ENCODE peak calls at places on chromosomes 13 and 19, in six cellular contexts. One of them, this sample, is unnamed.

GRCh38 chr13:104823709-104824108 is 1711.8 kb downstream of the EFNB2 start:
- DNase-seq in heart right ventricle: no peak
- DNase-seq in naive thymus-derived CD8-positive, alpha-beta T cell: no peak
- DNase-seq in NCI-H2171: no peak
- DNase-seq in epithelial cell of prostate: no peak
- DNase-seq in T1000: no peak
- DNase-seq in this sample: no peak

GRCh38 chr13:25170554-25171107 is 1.5 kb downstream of the AMER2 start:
- DNase-seq in NCI-H2171: no peak
- DNase-seq in naive thymus-derived CD8-positive, alpha-beta T cell: no peak
- DNase-seq in epithelial cell of prostate: no peak
- DNase-seq in heart right ventricle: no peak
- DNase-seq in T1000: no peak
- DNase-seq in this sample: peak

GRCh38 chr13:29484236-29484635 is 111.3 kb downstream of the SLC7A1 start:
- DNase-seq in T1000: no peak
- DNase-seq in NCI-H2171: no peak
- DNase-seq in naive thymus-derived CD8-positive, alpha-beta T cell: no peak
- DNase-seq in epithelial cell of prostate: no peak
- DNase-seq in heart right ventricle: no peak
- DNase-seq in this sample: no peak

GRCh38 chr19:44587863-44588752 is 25.3 kb upstream of the IGSF23 start:
- DNase-seq in epithelial cell of prostate: peak
- DNase-seq in naive thymus-derived CD8-positive, alpha-beta T cell: no peak
- DNase-seq in heart right ventricle: no peak
- DNase-seq in NCI-H2171: no peak
- DNase-seq in T1000: peak
- DNase-seq in this sample: no peak

GRCh38 chr19:31254611-31255010 is 94.6 kb downstream of the TSHZ3 start:
- DNase-seq in heart right ventricle: no peak
- DNase-seq in T1000: no peak
- DNase-seq in epithelial cell of prostate: no peak
- DNase-seq in naive thymus-derived CD8-positive, alpha-beta T cell: no peak
- DNase-seq in NCI-H2171: no peak
- DNase-seq in this sample: no peak

GRCh38 chr13:61202042-61202441 is 213.6 kb downstream of the PCDH20 start:
- DNase-seq in epithelial cell of prostate: no peak
- DNase-seq in T1000: no peak
- DNase-seq in naive thymus-derived CD8-positive, alpha-beta T cell: no peak
- DNase-seq in heart right ventricle: no peak
- DNase-seq in NCI-H2171: no peak
- DNase-seq in this sample: no peak

GRCh38 chr13:20175907-20176652 is 15.2 kb upstream of the GJA3 start:
- DNase-seq in naive thymus-derived CD8-positive, alpha-beta T cell: no peak
- DNase-seq in heart right ventricle: no peak
- DNase-seq in T1000: no peak
- DNase-seq in epithelial cell of prostate: no peak
- DNase-seq in NCI-H2171: no peak
- DNase-seq in this sample: no peak

GRCh38 chr19:6533000-6533328 is 2.1 kb downstream of the TNFSF9 start:
- DNase-seq in naive thymus-derived CD8-positive, alpha-beta T cell: no peak
- DNase-seq in NCI-H2171: no peak
- DNase-seq in heart right ventricle: no peak
- DNase-seq in T1000: no peak
- DNase-seq in epithelial cell of prostate: no peak
- DNase-seq in this sample: no peak

GRCh38 chr19:56301886-56302620 is 12.6 kb downstream of the ZSCAN5A start:
- DNase-seq in NCI-H2171: no peak
- DNase-seq in naive thymus-derived CD8-positive, alpha-beta T cell: no peak
- DNase-seq in T1000: no peak
- DNase-seq in heart right ventricle: no peak
- DNase-seq in epithelial cell of prostate: no peak
- DNase-seq in this sample: no peak

GRCh38 chr13:87907202-87907601 is 236.0 kb downstream of the SLITRK5 start:
- DNase-seq in heart right ventricle: no peak
- DNase-seq in epithelial cell of prostate: no peak
- DNase-seq in T1000: no peak
- DNase-seq in NCI-H2171: no peak
- DNase-seq in naive thymus-derived CD8-positive, alpha-beta T cell: no peak
- DNase-seq in this sample: no peak

GRCh38 chr19:33055718-33056117 is 9.0 kb downstream of the RHPN2 start:
- DNase-seq in epithelial cell of prostate: no peak
- DNase-seq in heart right ventricle: no peak
- DNase-seq in naive thymus-derived CD8-positive, alpha-beta T cell: no peak
- DNase-seq in NCI-H2171: no peak
- DNase-seq in T1000: no peak
- DNase-seq in this sample: no peak

GRCh38 chr13:27556109-27556508 is 64.2 kb downstream of the LNX2 start:
- DNase-seq in naive thymus-derived CD8-positive, alpha-beta T cell: no peak
- DNase-seq in heart right ventricle: peak
- DNase-seq in NCI-H2171: no peak
- DNase-seq in epithelial cell of prostate: no peak
- DNase-seq in T1000: no peak
- DNase-seq in this sample: no peak

GRCh38 chr13:90640976-90641375 is 706.5 kb upstream of the MIR17HG start:
- DNase-seq in naive thymus-derived CD8-positive, alpha-beta T cell: no peak
- DNase-seq in heart right ventricle: no peak
- DNase-seq in epithelial cell of prostate: no peak
- DNase-seq in T1000: no peak
- DNase-seq in NCI-H2171: no peak
- DNase-seq in this sample: no peak

GRCh38 chr19:3725640-3726310 is 17.6 kb downstream of the TJP3 start:
- DNase-seq in naive thymus-derived CD8-positive, alpha-beta T cell: no peak
- DNase-seq in epithelial cell of prostate: no peak
- DNase-seq in heart right ventricle: no peak
- DNase-seq in NCI-H2171: peak
- DNase-seq in T1000: no peak
- DNase-seq in this sample: peak

GRCh38 chr13:49052801-49053200 is 77.1 kb downstream of the FNDC3A start:
- DNase-seq in epithelial cell of prostate: no peak
- DNase-seq in T1000: no peak
- DNase-seq in heart right ventricle: no peak
- DNase-seq in NCI-H2171: no peak
- DNase-seq in naive thymus-derived CD8-positive, alpha-beta T cell: no peak
- DNase-seq in this sample: no peak

GRCh38 chr19:11982526-11982925 is 17.7 kb downstream of the ZNF763 start:
- DNase-seq in naive thymus-derived CD8-positive, alpha-beta T cell: no peak
- DNase-seq in epithelial cell of prostate: no peak
- DNase-seq in T1000: peak
- DNase-seq in heart right ventricle: no peak
- DNase-seq in NCI-H2171: no peak
- DNase-seq in this sample: no peak

GRCh38 chr19:28482221-28482620 is 730.7 kb downstream of the UQCRFS1 start:
- DNase-seq in NCI-H2171: no peak
- DNase-seq in T1000: no peak
- DNase-seq in epithelial cell of prostate: no peak
- DNase-seq in heart right ventricle: no peak
- DNase-seq in naive thymus-derived CD8-positive, alpha-beta T cell: no peak
- DNase-seq in this sample: peak

GRCh38 chr13:26628706-26629105 is 71.2 kb downstream of the WASF3 start:
- DNase-seq in heart right ventricle: no peak
- DNase-seq in epithelial cell of prostate: no peak
- DNase-seq in naive thymus-derived CD8-positive, alpha-beta T cell: no peak
- DNase-seq in NCI-H2171: no peak
- DNase-seq in T1000: no peak
- DNase-seq in this sample: no peak

GRCh38 chr13:88764103-88764502 is 1092.9 kb downstream of the SLITRK5 start:
- DNase-seq in heart right ventricle: no peak
- DNase-seq in NCI-H2171: no peak
- DNase-seq in epithelial cell of prostate: no peak
- DNase-seq in naive thymus-derived CD8-positive, alpha-beta T cell: no peak
- DNase-seq in T1000: no peak
- DNase-seq in this sample: no peak

GRCh38 chr13:31031482-31031881 is 99.0 kb downstream of the TEX26 start:
- DNase-seq in epithelial cell of prostate: no peak
- DNase-seq in NCI-H2171: no peak
- DNase-seq in heart right ventricle: no peak
- DNase-seq in naive thymus-derived CD8-positive, alpha-beta T cell: no peak
- DNase-seq in T1000: no peak
- DNase-seq in this sample: no peak

GRCh38 chr13:33629610-33630009 is 188.3 kb upstream of the RFC3 start:
- DNase-seq in epithelial cell of prostate: no peak
- DNase-seq in NCI-H2171: no peak
- DNase-seq in heart right ventricle: no peak
- DNase-seq in naive thymus-derived CD8-positive, alpha-beta T cell: no peak
- DNase-seq in T1000: no peak
- DNase-seq in this sample: no peak

GRCh38 chr13:26759156-26759906 is 1.3 kb downstream of the GPR12 start:
- DNase-seq in epithelial cell of prostate: no peak
- DNase-seq in T1000: no peak
- DNase-seq in heart right ventricle: no peak
- DNase-seq in naive thymus-derived CD8-positive, alpha-beta T cell: no peak
- DNase-seq in NCI-H2171: no peak
- DNase-seq in this sample: no peak

GRCh38 chr19:10766681-10767201 is 48.9 kb downstream of the DNM2 start:
- DNase-seq in heart right ventricle: no peak
- DNase-seq in T1000: no peak
- DNase-seq in NCI-H2171: peak
- DNase-seq in naive thymus-derived CD8-positive, alpha-beta T cell: no peak
- DNase-seq in epithelial cell of prostate: no peak
- DNase-seq in this sample: no peak

GRCh38 chr13:99105160-99105559 is 95.5 kb upstream of the UBAC2 start:
- DNase-seq in epithelial cell of prostate: no peak
- DNase-seq in heart right ventricle: no peak
- DNase-seq in NCI-H2171: no peak
- DNase-seq in naive thymus-derived CD8-positive, alpha-beta T cell: no peak
- DNase-seq in T1000: no peak
- DNase-seq in this sample: no peak

GRCh38 chr13:38664920-38665319 is 22.0 kb upstream of the FREM2 start:
- DNase-seq in epithelial cell of prostate: peak
- DNase-seq in T1000: no peak
- DNase-seq in heart right ventricle: no peak
- DNase-seq in NCI-H2171: no peak
- DNase-seq in naive thymus-derived CD8-positive, alpha-beta T cell: no peak
- DNase-seq in this sample: no peak

GRCh38 chr13:20709782-20710181 is 6.3 kb downstream of the IL17D start:
- DNase-seq in naive thymus-derived CD8-positive, alpha-beta T cell: no peak
- DNase-seq in T1000: no peak
- DNase-seq in epithelial cell of prostate: no peak
- DNase-seq in NCI-H2171: no peak
- DNase-seq in heart right ventricle: no peak
- DNase-seq in this sample: no peak

GRCh38 chr13:109649713-109650112 is 136.7 kb downstream of the IRS2 start:
- DNase-seq in naive thymus-derived CD8-positive, alpha-beta T cell: no peak
- DNase-seq in NCI-H2171: no peak
- DNase-seq in heart right ventricle: no peak
- DNase-seq in epithelial cell of prostate: no peak
- DNase-seq in T1000: no peak
- DNase-seq in this sample: no peak

GRCh38 chr13:45242070-45242469 is 41.2 kb upstream of the KCTD4 start:
- DNase-seq in T1000: no peak
- DNase-seq in epithelial cell of prostate: no peak
- DNase-seq in heart right ventricle: no peak
- DNase-seq in NCI-H2171: no peak
- DNase-seq in naive thymus-derived CD8-positive, alpha-beta T cell: no peak
- DNase-seq in this sample: no peak

GRCh38 chr19:16273005-16273404 is 51.6 kb upstream of the KLF2 start:
- DNase-seq in T1000: no peak
- DNase-seq in NCI-H2171: no peak
- DNase-seq in naive thymus-derived CD8-positive, alpha-beta T cell: no peak
- DNase-seq in heart right ventricle: no peak
- DNase-seq in epithelial cell of prostate: no peak
- DNase-seq in this sample: no peak

GRCh38 chr13:98393873-98394272 is 183.0 kb downstream of the STK24 start:
- DNase-seq in NCI-H2171: no peak
- DNase-seq in T1000: no peak
- DNase-seq in epithelial cell of prostate: no peak
- DNase-seq in naive thymus-derived CD8-positive, alpha-beta T cell: no peak
- DNase-seq in heart right ventricle: no peak
- DNase-seq in this sample: no peak

GRCh38 chr19:11138659-11139526 is 16.7 kb downstream of the SPC24 start:
- DNase-seq in T1000: peak
- DNase-seq in naive thymus-derived CD8-positive, alpha-beta T cell: no peak
- DNase-seq in heart right ventricle: peak
- DNase-seq in epithelial cell of prostate: no peak
- DNase-seq in NCI-H2171: no peak
- DNase-seq in this sample: peak

GRCh38 chr19:30906871-30907270 is 442.4 kb downstream of the TSHZ3 start:
- DNase-seq in NCI-H2171: no peak
- DNase-seq in naive thymus-derived CD8-positive, alpha-beta T cell: no peak
- DNase-seq in T1000: no peak
- DNase-seq in heart right ventricle: no peak
- DNase-seq in epithelial cell of prostate: no peak
- DNase-seq in this sample: no peak

GRCh38 chr19:41912899-41913475 is 15.3 kb downstream of the ERFL start:
- DNase-seq in T1000: no peak
- DNase-seq in NCI-H2171: no peak
- DNase-seq in naive thymus-derived CD8-positive, alpha-beta T cell: no peak
- DNase-seq in heart right ventricle: no peak
- DNase-seq in epithelial cell of prostate: no peak
- DNase-seq in this sample: no peak

GRCh38 chr13:54573186-54573585 is 1544.6 kb downstream of the OLFM4 start:
- DNase-seq in naive thymus-derived CD8-positive, alpha-beta T cell: no peak
- DNase-seq in heart right ventricle: no peak
- DNase-seq in T1000: no peak
- DNase-seq in epithelial cell of prostate: no peak
- DNase-seq in NCI-H2171: no peak
- DNase-seq in this sample: peak

GRCh38 chr13:50131998-50132936 is 117.0 kb downstream of the KCNRG start:
- DNase-seq in heart right ventricle: no peak
- DNase-seq in epithelial cell of prostate: no peak
- DNase-seq in naive thymus-derived CD8-positive, alpha-beta T cell: no peak
- DNase-seq in NCI-H2171: no peak
- DNase-seq in T1000: no peak
- DNase-seq in this sample: no peak

GRCh38 chr13:113652404-113653263 is 5.4 kb downstream of the ATP4B start:
- DNase-seq in naive thymus-derived CD8-positive, alpha-beta T cell: no peak
- DNase-seq in heart right ventricle: no peak
- DNase-seq in NCI-H2171: no peak
- DNase-seq in T1000: no peak
- DNase-seq in epithelial cell of prostate: no peak
- DNase-seq in this sample: no peak

GRCh38 chr13:114021464-114022308 is 47.8 kb upstream of the C13orf46 start:
- DNase-seq in heart right ventricle: no peak
- DNase-seq in epithelial cell of prostate: no peak
- DNase-seq in T1000: no peak
- DNase-seq in NCI-H2171: peak
- DNase-seq in naive thymus-derived CD8-positive, alpha-beta T cell: no peak
- DNase-seq in this sample: no peak

GRCh38 chr13:28475916-28476725 is 18.8 kb downstream of the FLT1 start:
- DNase-seq in epithelial cell of prostate: peak
- DNase-seq in naive thymus-derived CD8-positive, alpha-beta T cell: no peak
- DNase-seq in heart right ventricle: no peak
- DNase-seq in NCI-H2171: no peak
- DNase-seq in T1000: no peak
- DNase-seq in this sample: no peak

GRCh38 chr13:22175211-22175610 is 504.3 kb downstream of the FGF9 start:
- DNase-seq in T1000: no peak
- DNase-seq in NCI-H2171: no peak
- DNase-seq in naive thymus-derived CD8-positive, alpha-beta T cell: no peak
- DNase-seq in heart right ventricle: no peak
- DNase-seq in epithelial cell of prostate: no peak
- DNase-seq in this sample: no peak

GRCh38 chr19:29188704-29189375 is 24.1 kb downstream of the UQCRFS1 start:
- DNase-seq in heart right ventricle: no peak
- DNase-seq in NCI-H2171: no peak
- DNase-seq in naive thymus-derived CD8-positive, alpha-beta T cell: no peak
- DNase-seq in epithelial cell of prostate: no peak
- DNase-seq in T1000: no peak
- DNase-seq in this sample: no peak